ENCODE peak calls at places on chromosomes 2 and 18, in eight cellular contexts. N is fibroblast of lung; R is CD8-positive, alpha-beta T cell; H is CD4-positive, alpha-beta memory T cell; E is aorta; I is transverse colon; Q is tibial nerve; T is small intestine. P is an unnamed sample.

GRCh38 chr2:179262077-179262660 is 2.5 kb downstream of the SESTD1 start:
- DNase-seq in N (peak), R (no peak), H (no peak), E (no peak), I (no peak), Q (no peak), T (no peak), P (no peak)

GRCh38 chr2:95030496-95030895 is 5.0 kb downstream of the MAL start:
- DNase-seq in N (no peak), R (no peak), H (no peak), E (no peak), I (no peak), Q (no peak), T (no peak), P (no peak)

GRCh38 chr2:193776988-193777387 is 1582.3 kb upstream of the TMEFF2 start:
- DNase-seq in N (no peak), R (no peak), H (no peak), E (no peak), I (no peak), Q (no peak), T (no peak), P (no peak)

GRCh38 chr2:143575340-143575739 is 446.1 kb downstream of the ARHGAP15 start:
- DNase-seq in N (peak), R (no peak), H (no peak), E (no peak), I (no peak), Q (no peak), T (peak), P (no peak)

GRCh38 chr2:88942793-88943192 is 251.3 kb downstream of the RPIA start:
- DNase-seq in N (no peak), R (no peak), H (no peak), E (no peak), I (no peak), Q (no peak), T (no peak), P (no peak)

GRCh38 chr2:19990416-19990728 is 467 bp upstream of the WDR35 start:
- DNase-seq in N (peak), R (no peak), H (no peak), E (no peak), I (no peak), Q (no peak), T (no peak), P (no peak)

GRCh38 chr2:47177042-47177565 is 22.0 kb upstream of the STPG4 start:
- DNase-seq in N (no peak), R (no peak), H (no peak), E (no peak), I (no peak), Q (no peak), T (no peak), P (no peak)

GRCh38 chr2:133791191-133791590 is 222.9 kb upstream of the NCKAP5 start:
- DNase-seq in N (peak), R (no peak), H (no peak), E (no peak), I (no peak), Q (no peak), T (no peak), P (peak)

GRCh38 chr18:36572135-36572856 is 256.5 kb downstream of the TPGS2 start:
- DNase-seq in N (peak), R (no peak), H (no peak), E (no peak), I (peak), Q (peak), T (peak), P (no peak)

GRCh38 chr2:234491897-234492296 is 5.0 kb downstream of the ARL4C start:
- DNase-seq in N (no peak), R (no peak), H (no peak), E (no peak), I (no peak), Q (no peak), T (no peak), P (no peak)

GRCh38 chr2:98910349-98911125 is 25.5 kb downstream of the CRACDL start:
- DNase-seq in N (no peak), R (no peak), H (no peak), E (no peak), I (no peak), Q (no peak), T (no peak), P (no peak)

GRCh38 chr2:98908909-98909308 is 27.1 kb downstream of the CRACDL start:
- DNase-seq in N (peak), R (no peak), H (no peak), E (no peak), I (no peak), Q (no peak), T (no peak), P (no peak)

GRCh38 chr2:98907966-98908905 is 27.8 kb downstream of the CRACDL start:
- DNase-seq in N (no peak), R (no peak), H (no peak), E (no peak), I (no peak), Q (no peak), T (no peak), P (no peak)

GRCh38 chr2:98911126-98911375 is 25.0 kb downstream of the CRACDL start:
- DNase-seq in N (no peak), R (no peak), H (no peak), E (no peak), I (no peak), Q (no peak), T (no peak), P (no peak)

GRCh38 chr2:98909381-98910211 is 26.4 kb downstream of the CRACDL start:
- DNase-seq in N (peak), R (no peak), H (no peak), E (peak), I (peak), Q (no peak), T (peak), P (peak)
- H3K4me3 ChIP-seq in N (no peak), R (no peak), H (no peak), E (no peak), I (no peak), Q (no peak), T (no peak), P (no peak)

GRCh38 chr2:167052825-167053224 is 164.5 kb downstream of the XIRP2 start:
- DNase-seq in N (peak), R (no peak), H (no peak), E (no peak), I (no peak), Q (no peak), T (no peak), P (peak)
- H3K27ac ChIP-seq in N (no peak), R (no peak), H (no peak), E (no peak), I (no peak), Q (no peak), T (no peak), P (no peak)

GRCh38 chr2:197450485-197450884 is 2.9 kb upstream of the COQ10B start:
- DNase-seq in N (peak), R (no peak), H (no peak), E (no peak), I (no peak), Q (no peak), T (no peak), P (no peak)
- H3K4me3 ChIP-seq in N (no peak), R (no peak), H (no peak), E (no peak), I (no peak), Q (no peak), T (no peak), P (no peak)

GRCh38 chr2:114769991-114770390 is 327.6 kb downstream of the DPP10 start:
- DNase-seq in N (no peak), R (no peak), H (no peak), E (no peak), I (no peak), Q (no peak), T (no peak), P (no peak)
- H3K27ac ChIP-seq in N (no peak), R (no peak), H (no peak), E (no peak), I (no peak), Q (no peak), T (no peak), P (no peak)

GRCh38 chr2:96772903-96773675 is 12.4 kb downstream of the CNNM4 start:
- DNase-seq in N (no peak), R (no peak), H (no peak), E (no peak), I (no peak), Q (no peak), T (peak), P (no peak)

GRCh38 chr2:96771792-96772618 is 11.3 kb downstream of the CNNM4 start:
- DNase-seq in N (no peak), R (no peak), H (no peak), E (no peak), I (peak), Q (no peak), T (peak), P (no peak)

GRCh38 chr2:96775160-96775559 is 14.5 kb downstream of the CNNM4 start:
- DNase-seq in N (no peak), R (no peak), H (no peak), E (no peak), I (no peak), Q (no peak), T (no peak), P (no peak)

GRCh38 chr2:96770451-96770850 is 9.7 kb downstream of the CNNM4 start:
- DNase-seq in N (no peak), R (no peak), H (no peak), E (no peak), I (no peak), Q (no peak), T (no peak), P (no peak)

DNA sequence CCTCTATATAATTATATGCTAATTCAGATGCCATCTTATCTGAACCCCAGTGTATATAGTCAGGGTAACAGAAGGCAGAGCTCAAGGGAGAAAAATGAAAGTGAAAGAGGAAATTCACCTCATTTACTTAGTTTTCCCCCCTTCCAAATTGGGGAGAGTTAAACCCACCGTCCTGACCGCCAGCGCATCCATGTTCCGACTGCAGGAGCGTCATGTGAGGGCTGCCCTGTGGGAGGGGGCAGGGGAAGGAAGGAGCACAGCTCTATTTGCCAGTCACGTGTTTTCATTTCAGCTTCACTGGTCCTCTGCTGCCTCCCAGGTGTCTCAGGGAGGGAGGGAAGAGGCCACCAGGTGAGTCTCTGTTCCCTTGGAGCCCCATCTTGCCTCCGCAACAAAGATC is 13.2 kb downstream of the CNNM4 start:
- DNase-seq in N (no peak), R (peak), H (peak), E (no peak), I (no peak), Q (no peak), T (peak), P (no peak)
- H3K4me3 ChIP-seq in N (no peak), R (peak), H (peak), E (no peak), I (peak), Q (peak), T (peak), P (no peak)

DNA sequence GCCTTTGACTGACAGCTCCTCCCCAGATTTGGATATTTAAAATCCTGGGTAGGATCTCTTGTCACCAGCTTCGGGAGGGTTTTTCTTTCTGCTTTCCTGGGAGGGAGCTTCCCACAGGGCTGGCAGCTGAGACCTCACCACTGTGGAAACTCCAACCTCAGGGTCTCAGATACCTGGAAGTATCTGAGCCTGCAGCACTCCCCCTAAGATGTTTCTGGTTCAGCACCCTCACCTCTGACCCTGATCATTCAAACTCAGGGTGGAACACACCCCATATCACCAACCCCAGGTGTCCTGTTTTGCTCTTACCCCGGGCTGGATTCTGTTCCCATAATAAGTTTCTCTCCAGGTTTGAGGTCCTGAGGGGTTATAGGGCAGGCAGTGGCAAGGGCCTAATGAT is 1.9 kb downstream of the SIX2 start:
- DNase-seq in N (no peak), R (no peak), H (no peak), E (no peak), I (no peak), Q (no peak), T (no peak), P (no peak)
- H3K27ac ChIP-seq in N (no peak), R (no peak), H (no peak), E (no peak), I (no peak), Q (no peak), T (no peak), P (no peak)

GRCh38 chr2:9004338-9005204 is 1.1 kb upstream of the MBOAT2 start:
- DNase-seq in N (no peak), R (no peak), H (no peak), E (no peak), I (no peak), Q (no peak), T (no peak), P (no peak)

GRCh38 chr2:9002313-9002636 is 1.2 kb downstream of the MBOAT2 start:
- DNase-seq in N (peak), R (no peak), H (no peak), E (no peak), I (no peak), Q (no peak), T (no peak), P (no peak)

GRCh38 chr2:9003616-9004337 is at the start of gene MBOAT2:
- DNase-seq in N (peak), R (peak), H (peak), E (peak), I (peak), Q (peak), T (peak), P (peak)

GRCh38 chr2:9002637-9003365 is 683 bp downstream of the MBOAT2 start:
- DNase-seq in N (peak), R (no peak), H (peak), E (peak), I (peak), Q (no peak), T (no peak), P (no peak)

GRCh38 chr2:9003366-9003615 is 193 bp downstream of the MBOAT2 start:
- DNase-seq in N (no peak), R (no peak), H (no peak), E (no peak), I (no peak), Q (no peak), T (no peak), P (no peak)
- H3K4me3 ChIP-seq in N (peak), R (peak), H (no peak), E (peak), I (peak), Q (peak), T (peak), P (peak)

DNA sequence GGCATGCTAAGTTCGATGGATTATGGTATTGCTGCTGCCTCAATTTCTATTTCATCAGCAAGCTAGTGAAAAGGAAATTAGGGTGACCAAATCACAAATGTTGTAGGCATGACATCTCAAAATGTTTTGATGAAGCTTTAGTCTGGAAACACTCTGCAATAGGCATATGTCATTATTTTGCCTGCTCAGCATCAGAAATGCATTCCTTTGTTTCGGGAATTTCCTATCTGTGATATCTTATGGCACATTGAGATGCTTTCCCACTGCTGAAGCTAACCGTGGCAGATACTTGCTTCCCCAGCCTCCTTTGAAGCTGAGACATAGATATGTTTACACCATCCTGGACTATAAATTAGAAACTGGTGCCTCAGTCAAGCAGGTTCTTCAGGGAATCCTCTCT is 119.7 kb downstream of the CDC42EP3 start:
- DNase-seq in N (no peak), R (no peak), H (no peak), E (no peak), I (no peak), Q (no peak), T (no peak), P (no peak)
- H3K27ac ChIP-seq in N (no peak), R (no peak), H (no peak), E (no peak), I (no peak), Q (no peak), T (no peak), P (no peak)

DNA sequence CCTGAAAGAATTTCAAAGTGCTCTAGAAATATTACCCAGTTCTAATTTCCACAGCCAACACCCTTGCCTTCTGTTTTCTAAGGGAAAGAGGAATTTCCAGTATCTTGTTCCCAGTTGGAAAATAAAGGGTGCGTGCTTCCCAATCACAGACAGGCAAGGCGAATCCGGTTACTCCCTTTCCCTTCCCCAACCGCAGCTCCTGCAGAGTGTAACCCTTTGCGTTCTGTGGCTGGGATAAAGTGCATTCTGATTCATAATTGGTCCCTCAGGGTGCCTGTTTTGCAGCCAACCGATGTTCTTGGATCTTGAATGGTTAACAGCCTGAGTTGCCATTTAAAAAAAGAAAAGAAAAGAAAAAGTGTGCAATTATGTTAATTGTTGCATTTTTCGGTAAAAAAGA is 40.6 kb upstream of the PGAP1 start:
- DNase-seq in N (peak), R (no peak), H (no peak), E (no peak), I (no peak), Q (no peak), T (peak), P (no peak)
- H3K4me3 ChIP-seq in N (peak), R (no peak), H (no peak), E (no peak), I (no peak), Q (peak), T (peak), P (peak)

DNA sequence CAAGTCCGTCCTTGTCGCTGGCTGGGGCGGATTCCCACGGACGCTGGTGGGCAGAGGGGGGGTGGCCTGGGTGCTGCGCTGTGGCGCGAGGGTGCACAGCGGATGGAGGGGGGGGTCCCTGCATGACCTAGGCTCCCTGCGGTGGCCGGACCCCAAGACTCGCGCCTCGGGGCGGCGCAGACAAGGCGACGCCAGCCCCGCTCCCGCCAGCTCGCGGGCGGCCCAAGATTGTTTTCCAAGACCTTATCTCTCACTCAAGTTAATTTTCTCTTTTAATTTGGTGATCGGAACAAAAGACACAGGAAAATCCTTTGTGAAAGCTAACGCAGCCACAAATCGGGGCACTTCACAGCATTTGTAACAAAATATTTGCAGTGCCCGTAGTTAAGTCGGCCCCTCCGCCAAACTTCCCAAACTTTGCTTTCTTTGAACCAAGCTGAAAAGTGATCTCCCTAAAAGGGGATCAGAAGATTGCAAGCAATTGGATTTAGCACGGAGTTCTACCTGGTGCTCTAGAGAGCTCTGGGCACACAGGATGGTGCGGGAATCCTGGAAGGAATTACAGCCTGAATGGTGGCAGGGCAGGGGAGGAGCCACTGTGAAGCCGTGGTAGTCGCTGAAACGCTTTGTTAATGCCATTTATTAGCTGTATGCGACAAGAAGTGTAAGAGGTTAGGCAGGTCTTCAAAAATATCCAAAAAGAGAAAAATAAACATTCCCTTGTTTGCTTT is 4.8 kb upstream of the ID2 start:
- DNase-seq in N (peak), R (no peak), H (no peak), E (no peak), I (peak), Q (no peak), T (peak), P (no peak)
- H3K27ac ChIP-seq in N (peak), R (no peak), H (no peak), E (peak), I (peak), Q (peak), T (peak), P (peak)